ENCODE peak calls at places on chromosomes 6 and 20, in four cellular contexts. W is neural progenitor cell, Y is fibroblast of lung, M is GM03348. H is an unnamed sample.

GRCh38 chr6:90677440-90677839 is 90.6 kb upstream of the MAP3K7 start:
- DNase-seq in W (no peak), Y (no peak), M (no peak), H (no peak)

GRCh38 chr20:7152071-7152470 is 384.6 kb downstream of the BMP2 start:
- DNase-seq in W (no peak), Y (peak), M (no peak), H (no peak)

GRCh38 chr20:24721891-24722530 is 227.1 kb upstream of the CST7 start:
- DNase-seq in W (no peak), Y (no peak), M (no peak), H (no peak)

GRCh38 chr6:27547157-27548075 is 74.5 kb upstream of the ZNF184 start:
- DNase-seq in W (peak), Y (peak), M (peak), H (peak)

GRCh38 chr6:125008261-125008671 is 46.0 kb downstream of the RNF217 start:
- DNase-seq in W (no peak), Y (peak), M (no peak), H (no peak)

GRCh38 chr6:50832912-50833311 is 14.2 kb downstream of the TFAP2B start:
- DNase-seq in W (no peak), Y (no peak), M (no peak), H (no peak)

GRCh38 chr6:37691904-37692806 is 5.5 kb downstream of the MDGA1 start:
- DNase-seq in W (peak), Y (peak), M (peak), H (peak)

GRCh38 chr20:34621383-34622367 is 55.2 kb downstream of the PIGU start:
- DNase-seq in W (no peak), Y (no peak), M (no peak), H (no peak)

GRCh38 chr20:47551841-47552240 is 50.2 kb downstream of the NCOA3 start:
- DNase-seq in W (no peak), Y (no peak), M (no peak), H (no peak)

GRCh38 chr6:18997375-18997826 is 610.3 kb downstream of the RNF144B start:
- DNase-seq in W (peak), Y (peak), M (peak), H (peak)

GRCh38 chr6:15505463-15505918 is 157.3 kb downstream of the DTNBP1 start:
- DNase-seq in W (no peak), Y (no peak), M (no peak), H (no peak)

GRCh38 chr20:58374906-58375760 is 13.9 kb upstream of the VAPB start:
- DNase-seq in W (peak), Y (peak), M (peak), H (peak)

GRCh38 chr6:52976591-52977035 is 18.5 kb downstream of the GSTA4 start:
- DNase-seq in W (peak), Y (no peak), M (no peak), H (no peak)

GRCh38 chr20:60206259-60206658 is 248.0 kb downstream of the CDH26 start:
- DNase-seq in W (peak), Y (peak), M (peak), H (peak)

GRCh38 chr6:158418501-158418900 is 106.2 kb downstream of the TULP4 start:
- DNase-seq in W (no peak), Y (no peak), M (no peak), H (no peak)

H was measured in AG08396.